ENCODE peak calls at places on chromosome 5, in eight cellular contexts. C, N, Q, T, M, Z, W and X are unnamed samples.

GRCh38 chr5:111223086-111223789 is 946 bp upstream of the CAMK4 start:
- DNase-seq in C (no peak), N (no peak), Q (peak), T (no peak), M (no peak), Z (no peak), W (no peak), X (no peak)

GRCh38 chr5:139635191-139635590 is 13.0 kb upstream of the CXXC5 start:
- DNase-seq in C (no peak), N (no peak), Q (no peak), T (no peak), M (no peak), Z (no peak), W (no peak), X (no peak)

GRCh38 chr5:171436804-171437285 is 17.4 kb downstream of the FGF18 start:
- DNase-seq in C (no peak), N (no peak), Q (no peak), T (no peak), M (no peak), Z (no peak), W (no peak), X (no peak)

GRCh38 chr5:119036101-119036762 is 34.7 kb upstream of the DMXL1 start:
- DNase-seq in C (no peak), N (peak), Q (peak), T (peak), M (no peak), Z (peak), W (no peak), X (no peak)

GRCh38 chr5:64594601-64595518 is 89.0 kb downstream of the RGS7BP start:
- DNase-seq in C (peak), N (no peak), Q (peak), T (no peak), M (no peak), Z (no peak), W (peak), X (peak)

GRCh38 chr5:137195483-137195882 is 303.6 kb downstream of the SPOCK1 start:
- DNase-seq in C (no peak), N (no peak), Q (no peak), T (no peak), M (no peak), Z (no peak), W (no peak), X (peak)

GRCh38 chr5:33725846-33726245 is 165.9 kb downstream of the ADAMTS12 start:
- DNase-seq in C (no peak), N (no peak), Q (no peak), T (peak), M (no peak), Z (peak), W (no peak), X (no peak)

GRCh38 chr5:160726721-160727120 is 125.3 kb downstream of the ATP10B start:
- DNase-seq in C (no peak), N (no peak), Q (no peak), T (no peak), M (no peak), Z (no peak), W (no peak), X (no peak)

GRCh38 chr5:116516021-116516420 is 58.6 kb downstream of the SEMA6A start:
- DNase-seq in C (no peak), N (no peak), Q (no peak), T (no peak), M (no peak), Z (no peak), W (no peak), X (no peak)

GRCh38 chr5:178241259-178241658 is 8.7 kb upstream of the PHYKPL start:
- DNase-seq in C (no peak), N (no peak), Q (peak), T (no peak), M (peak), Z (no peak), W (no peak), X (peak)
- H3K27ac ChIP-seq in C (no peak), N (no peak), Q (no peak), T (no peak), M (no peak), Z (no peak), W (no peak), X (peak)

GRCh38 chr5:10695759-10696543 is 65.1 kb downstream of the DAP start:
- DNase-seq in C (no peak), N (no peak), Q (no peak), T (no peak), M (no peak), Z (peak), W (no peak), X (no peak)
- H3K27ac ChIP-seq in C (no peak), N (peak), Q (no peak), T (no peak), M (no peak), Z (peak), W (no peak), X (no peak)

GRCh38 chr5:132419517-132420468 is 50.3 kb downstream of the SLC22A5 start:
- DNase-seq in C (peak), N (peak), Q (peak), T (peak), M (peak), Z (peak), W (peak), X (peak)

GRCh38 chr5:132417889-132418432 is 48.5 kb downstream of the SLC22A5 start:
- DNase-seq in C (no peak), N (no peak), Q (no peak), T (no peak), M (no peak), Z (no peak), W (no peak), X (no peak)

GRCh38 chr5:132417010-132417439 is 47.5 kb downstream of the SLC22A5 start:
- DNase-seq in C (no peak), N (no peak), Q (no peak), T (no peak), M (no peak), Z (no peak), W (no peak), X (no peak)

GRCh38 chr5:132417461-132417860 is 48.0 kb downstream of the SLC22A5 start:
- DNase-seq in C (no peak), N (no peak), Q (no peak), T (no peak), M (no peak), Z (no peak), W (no peak), X (no peak)

DNA sequence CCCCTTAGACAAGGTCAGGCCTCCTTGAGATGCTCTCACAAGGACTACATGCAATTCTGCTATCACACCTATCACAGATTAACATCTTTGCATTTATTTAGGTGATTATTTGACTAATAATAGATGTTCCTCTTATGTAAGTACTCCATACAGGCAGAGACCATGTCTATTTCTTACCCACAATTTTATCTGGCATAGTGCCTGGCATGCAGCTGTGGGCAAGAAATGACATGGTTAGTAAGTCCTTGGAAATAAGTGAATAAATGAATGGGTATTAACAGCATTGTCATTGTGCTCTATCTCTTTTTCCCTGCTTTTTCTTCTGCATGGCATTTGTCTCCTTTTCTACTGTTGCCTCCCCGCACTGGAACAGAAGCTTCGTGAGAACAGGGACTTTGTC is 49.4 kb downstream of the SLC22A5 start:
- DNase-seq in C (no peak), N (no peak), Q (no peak), T (no peak), M (no peak), Z (peak), W (no peak), X (no peak)
- H3K27ac ChIP-seq in C (no peak), N (no peak), Q (no peak), T (no peak), M (peak), Z (no peak), W (no peak), X (peak)

DNA sequence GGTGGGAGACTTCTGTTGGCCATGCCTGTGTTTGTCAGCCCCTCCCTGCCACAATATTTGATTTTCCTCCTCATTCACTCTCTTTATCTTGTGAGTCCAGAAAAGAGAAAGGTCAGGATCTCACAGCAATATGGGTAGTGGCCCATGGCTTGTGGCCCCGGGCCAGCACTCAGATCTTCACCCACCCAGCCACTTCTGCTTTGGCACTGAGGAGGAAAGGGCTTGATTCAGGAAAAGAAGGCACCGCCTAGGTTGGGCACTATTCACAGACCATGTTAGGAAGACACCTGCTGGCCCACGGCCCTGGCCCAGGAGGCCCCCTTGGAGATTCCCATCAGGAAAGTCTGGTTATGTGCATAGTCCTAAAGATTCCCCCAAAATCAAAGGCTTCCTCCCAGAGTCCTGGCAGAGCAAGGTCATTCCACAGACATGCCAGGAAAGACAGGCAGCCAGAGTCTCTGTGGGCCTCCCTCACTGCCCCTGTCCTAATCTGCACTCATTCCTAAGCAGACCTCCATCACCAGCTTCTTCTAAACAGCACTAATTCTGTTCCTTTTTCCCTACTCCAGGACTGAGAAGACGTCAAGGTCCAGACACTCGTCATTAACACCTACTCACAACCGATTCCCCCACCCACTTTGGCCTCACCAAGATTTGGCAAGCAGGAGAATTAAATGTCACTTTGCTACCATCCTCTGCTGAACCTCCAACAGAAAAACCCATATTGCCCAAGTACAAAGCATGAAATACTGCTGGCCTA is 179.3 kb downstream of the DEPDC1B start:
- DNase-seq in C (no peak), N (no peak), Q (no peak), T (no peak), M (no peak), Z (no peak), W (no peak), X (no peak)
- H3K27ac ChIP-seq in C (no peak), N (no peak), Q (no peak), T (no peak), M (peak), Z (no peak), W (no peak), X (peak)

GRCh38 chr5:176732736-176733585 is 77.4 kb upstream of the UNC5A start:
- DNase-seq in C (no peak), N (no peak), Q (no peak), T (no peak), M (no peak), Z (no peak), W (no peak), X (no peak)

GRCh38 chr5:176731506-176732192 is 78.7 kb upstream of the UNC5A start:
- DNase-seq in C (no peak), N (no peak), Q (no peak), T (no peak), M (no peak), Z (no peak), W (no peak), X (no peak)

GRCh38 chr5:176728810-176729209 is 81.5 kb downstream of the TSPAN17 start:
- DNase-seq in C (no peak), N (no peak), Q (no peak), T (no peak), M (no peak), Z (no peak), W (no peak), X (no peak)

GRCh38 chr5:176732306-176732705 is 78.1 kb upstream of the UNC5A start:
- DNase-seq in C (no peak), N (no peak), Q (no peak), T (no peak), M (no peak), Z (no peak), W (no peak), X (no peak)

DNA sequence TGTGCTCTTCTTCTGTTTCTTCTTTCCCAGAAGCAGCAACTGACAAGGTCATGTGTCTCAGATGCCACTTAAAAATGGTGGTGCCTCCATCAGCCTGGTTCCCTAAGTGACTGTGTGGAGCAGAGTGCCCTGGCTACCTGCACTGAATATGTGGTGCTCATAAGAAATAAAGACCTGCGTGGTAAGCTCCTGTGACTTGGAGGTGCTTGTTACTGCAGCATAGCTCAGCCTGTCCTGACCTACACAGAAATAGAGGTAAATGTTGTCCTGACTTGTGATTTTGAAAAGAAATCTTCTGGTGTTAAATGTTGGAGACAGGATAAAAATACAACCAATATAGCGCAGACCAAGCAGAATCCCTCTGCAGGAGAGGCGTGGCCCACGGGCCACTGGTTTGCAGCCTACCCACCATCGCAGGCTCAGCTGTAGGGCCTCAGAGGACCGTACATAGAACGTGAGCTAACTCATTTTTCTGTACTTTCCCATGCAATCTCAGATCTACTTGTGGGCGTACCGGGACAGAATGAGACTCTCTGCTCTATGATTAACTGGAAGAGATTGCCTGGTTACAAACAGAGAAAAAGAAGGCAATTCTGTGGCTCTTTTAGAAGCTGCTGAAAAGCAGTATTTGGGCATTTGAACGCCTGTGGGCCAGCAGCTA is 79.4 kb upstream of the UNC5A start:
- DNase-seq in C (no peak), N (no peak), Q (no peak), T (no peak), M (no peak), Z (no peak), W (no peak), X (no peak)
- H3K27ac ChIP-seq in C (no peak), N (no peak), Q (no peak), T (no peak), M (no peak), Z (no peak), W (no peak), X (no peak)